ENCODE peak calls at places on chromosomes 5 and 9, in seven cellular contexts. Q is GF-D8, Z is left lobe of liver, H is cardiac septum, L is EH, S is astrocyte of the hippocampus, O is H4. T is an unnamed sample.

GRCh38 chr9:130137870-130138653 is 34.1 kb upstream of the NCS1 start:
- DNase-seq in Z (no peak), H (peak; percentile 87), S (peak; percentile 91), O (peak; percentile 66), Q (no peak), L (peak; percentile 98), T (peak; percentile 51)

GRCh38 chr5:9544056-9544455 is 1.8 kb downstream of the SEMA5A start:
- DNase-seq in H (no peak), O (no peak), L (no peak), Q (no peak), S (no peak), Z (no peak), T (no peak)

GRCh38 chr9:120480707-120481106 is 99.3 kb downstream of the CDK5RAP2 start:
- DNase-seq in S (peak; percentile 49), Q (no peak), H (no peak), O (no peak), Z (no peak), L (peak; percentile 19), T (no peak)

GRCh38 chr5:141846031-141846430 is 32.2 kb downstream of the PCDH1 start:
- DNase-seq in H (no peak), O (peak; percentile 27), Q (no peak), S (peak; percentile 75), L (peak; percentile 82), Z (no peak), T (no peak)

GRCh38 chr5:9573796-9574195 is 27.9 kb upstream of the SEMA5A start:
- DNase-seq in Z (no peak), O (no peak), H (no peak), L (no peak), Q (no peak), S (no peak), T (no peak)

GRCh38 chr5:139177809-139178581 is 20.2 kb downstream of the SIL1 start:
- DNase-seq in Q (no peak), S (peak; percentile 42), Z (peak; percentile 80), H (peak; percentile 76), L (no peak), O (no peak), T (peak; percentile 68)

GRCh38 chr5:67188274-67188857 is 8.2 kb downstream of the CD180 start:
- DNase-seq in Z (no peak), Q (no peak), S (no peak), L (no peak), H (no peak), O (no peak), T (no peak)

GRCh38 chr5:88952344-88952743 is 69.4 kb upstream of the MEF2C start:
- DNase-seq in O (no peak), S (peak; percentile 47), Q (no peak), H (no peak), Z (no peak), L (peak; percentile 9), T (no peak)

GRCh38 chr5:159208508-159209437 is 580 bp downstream of the RNF145 start:
- DNase-seq in Q (no peak), S (peak; percentile 73), O (peak; percentile 13), L (peak; percentile 74), H (peak; percentile 76), Z (no peak), T (peak; percentile 54)

T was measured in left ventricle myocardium inferior.